ENCODE peak calls at places on chromosomes 1 and 21, in four cellular contexts. One of them, this sample, is unnamed.

GRCh38 chr1:67307251-67308060 is at the start of gene IL12RB2:
- DNase-seq in SK-N-SH: peak
- DNase-seq in K562: no peak
- DNase-seq in HepG2: no peak
- DNase-seq in this sample: no peak

GRCh38 chr1:183498342-183498991 is 26.2 kb downstream of the SMG7 start:
- DNase-seq in SK-N-SH: no peak
- DNase-seq in HepG2: no peak
- DNase-seq in K562: no peak
- DNase-seq in this sample: no peak

GRCh38 chr1:87636198-87636892 is 307.7 kb downstream of the LMO4 start:
- DNase-seq in HepG2: no peak
- DNase-seq in SK-N-SH: no peak
- DNase-seq in K562: no peak
- DNase-seq in this sample: no peak

GRCh38 chr1:185565314-185565713 is 168.9 kb upstream of the HMCN1 start:
- DNase-seq in K562: no peak
- DNase-seq in HepG2: peak
- DNase-seq in SK-N-SH: no peak
- DNase-seq in this sample: no peak

GRCh38 chr1:223234534-223234933 is 91.5 kb upstream of the TLR5 start:
- DNase-seq in K562: no peak
- DNase-seq in HepG2: no peak
- DNase-seq in SK-N-SH: no peak
- DNase-seq in this sample: no peak

GRCh38 chr1:152374451-152374850 is 14.6 kb upstream of the FLG2 start:
- DNase-seq in SK-N-SH: no peak
- DNase-seq in HepG2: no peak
- DNase-seq in K562: no peak
- DNase-seq in this sample: no peak

GRCh38 chr1:29166291-29166878 is 15.3 kb downstream of the SRSF4 start:
- DNase-seq in HepG2: peak
- DNase-seq in K562: no peak
- DNase-seq in SK-N-SH: no peak
- DNase-seq in this sample: no peak

GRCh38 chr1:1470626-1471388 is 758 bp upstream of the ATAD3B start:
- DNase-seq in K562: peak
- DNase-seq in HepG2: no peak
- DNase-seq in SK-N-SH: no peak
- DNase-seq in this sample: no peak

GRCh38 chr1:52542085-52542688 is 10.7 kb downstream of the TUT4 start:
- DNase-seq in HepG2: no peak
- DNase-seq in SK-N-SH: no peak
- DNase-seq in K562: no peak
- DNase-seq in this sample: no peak

GRCh38 chr1:94004924-94005323 is 95.7 kb upstream of the GCLM start:
- DNase-seq in K562: no peak
- DNase-seq in SK-N-SH: no peak
- DNase-seq in HepG2: no peak
- DNase-seq in this sample: no peak

GRCh38 chr1:40422630-40423263 is 27.5 kb upstream of the ZFP69B start:
- DNase-seq in SK-N-SH: no peak
- DNase-seq in K562: no peak
- DNase-seq in HepG2: no peak
- DNase-seq in this sample: no peak

GRCh38 chr21:26572668-26573381 is at the start of gene CYYR1:
- DNase-seq in SK-N-SH: peak
- DNase-seq in K562: no peak
- DNase-seq in HepG2: no peak
- DNase-seq in this sample: no peak

GRCh38 chr1:171817511-171818265 is 23.6 kb upstream of the DNM3 start:
- DNase-seq in HepG2: peak
- DNase-seq in SK-N-SH: peak
- DNase-seq in K562: peak
- DNase-seq in this sample: no peak

GRCh38 chr1:116934586-116935207 is 25.0 kb downstream of the PTGFRN start:
- DNase-seq in HepG2: peak
- DNase-seq in K562: peak
- DNase-seq in SK-N-SH: no peak
- DNase-seq in this sample: no peak

GRCh38 chr1:226697608-226698544 is 41.2 kb downstream of the ITPKB start:
- DNase-seq in SK-N-SH: no peak
- DNase-seq in HepG2: no peak
- DNase-seq in K562: no peak
- DNase-seq in this sample: no peak

GRCh38 chr1:62299426-62300200 is 19.6 kb downstream of the KANK4 start:
- DNase-seq in K562: no peak
- DNase-seq in SK-N-SH: no peak
- DNase-seq in HepG2: peak
- DNase-seq in this sample: no peak

GRCh38 chr1:41319106-41319755 is 42.0 kb upstream of the FOXO6 start:
- DNase-seq in K562: no peak
- DNase-seq in HepG2: no peak
- DNase-seq in SK-N-SH: no peak
- DNase-seq in this sample: no peak

GRCh38 chr1:203271018-203271743 is 34.1 kb upstream of the BTG2 start:
- DNase-seq in HepG2: no peak
- DNase-seq in SK-N-SH: peak
- DNase-seq in K562: peak
- DNase-seq in this sample: no peak

GRCh38 chr1:238681021-238681420 is 705.3 kb upstream of the CHRM3 start:
- DNase-seq in HepG2: no peak
- DNase-seq in K562: no peak
- DNase-seq in SK-N-SH: no peak
- DNase-seq in this sample: no peak

GRCh38 chr1:172343246-172344099 is 77.0 kb upstream of the C1orf105 start:
- DNase-seq in K562: no peak
- DNase-seq in SK-N-SH: no peak
- DNase-seq in HepG2: no peak
- DNase-seq in this sample: no peak

GRCh38 chr1:166272851-166273250 is 106.0 kb upstream of the FAM78B start:
- DNase-seq in SK-N-SH: no peak
- DNase-seq in HepG2: no peak
- DNase-seq in K562: no peak
- DNase-seq in this sample: no peak

GRCh38 chr1:17513131-17513530 is 26.4 kb upstream of the ARHGEF10L start:
- DNase-seq in SK-N-SH: no peak
- DNase-seq in K562: no peak
- DNase-seq in HepG2: no peak
- DNase-seq in this sample: no peak

GRCh38 chr21:26491663-26492062 is 81.4 kb downstream of the CYYR1 start:
- DNase-seq in K562: no peak
- DNase-seq in SK-N-SH: no peak
- DNase-seq in HepG2: no peak
- DNase-seq in this sample: no peak

DNA sequence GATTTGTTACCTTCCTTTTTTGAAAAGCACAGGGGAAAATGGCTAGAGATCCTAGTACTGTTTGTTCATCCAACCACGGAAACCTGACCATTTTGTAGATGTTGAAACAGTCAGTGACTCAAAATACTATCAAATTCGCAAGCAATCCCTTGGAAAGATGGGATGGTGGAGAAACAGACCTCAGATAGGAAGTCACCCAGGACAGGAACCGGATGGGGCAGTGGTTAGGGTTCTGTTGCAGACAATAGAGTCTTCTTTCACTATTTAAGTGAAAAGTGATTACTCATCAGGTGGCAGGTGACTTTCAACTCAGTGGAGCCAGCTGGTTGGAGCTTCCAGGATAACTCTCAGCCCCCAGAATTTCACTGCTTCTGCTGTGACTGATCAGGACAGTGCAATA is 17.0 kb downstream of the LHX4 start:
- DNase-seq in K562: no peak
- DNase-seq in SK-N-SH: no peak
- DNase-seq in HepG2: no peak
- DNase-seq in this sample: no peak
- TF ChIP-seq NFIC in K562: no peak
- TF ChIP-seq NFIC in SK-N-SH: no peak
- TF ChIP-seq NFIC in HepG2: no peak
- TF ChIP-seq NFIC in this sample: no peak

GRCh38 chr1:32464716-32465540 is at the start of gene ZBTB8B:
- DNase-seq in K562: no peak
- DNase-seq in SK-N-SH: peak
- DNase-seq in HepG2: peak
- DNase-seq in this sample: no peak
- TF ChIP-seq NFIC in K562: no peak
- TF ChIP-seq NFIC in SK-N-SH: no peak
- TF ChIP-seq NFIC in HepG2: no peak
- TF ChIP-seq NFIC in this sample: no peak

GRCh38 chr1:180533571-180533987 is 25.2 kb upstream of the OVAAL start:
- DNase-seq in SK-N-SH: peak
- DNase-seq in HepG2: peak
- DNase-seq in K562: peak
- DNase-seq in this sample: no peak
- TF ChIP-seq NFIC in SK-N-SH: no peak
- TF ChIP-seq NFIC in HepG2: no peak
- TF ChIP-seq NFIC in K562: no peak
- TF ChIP-seq NFIC in this sample: no peak

DNA sequence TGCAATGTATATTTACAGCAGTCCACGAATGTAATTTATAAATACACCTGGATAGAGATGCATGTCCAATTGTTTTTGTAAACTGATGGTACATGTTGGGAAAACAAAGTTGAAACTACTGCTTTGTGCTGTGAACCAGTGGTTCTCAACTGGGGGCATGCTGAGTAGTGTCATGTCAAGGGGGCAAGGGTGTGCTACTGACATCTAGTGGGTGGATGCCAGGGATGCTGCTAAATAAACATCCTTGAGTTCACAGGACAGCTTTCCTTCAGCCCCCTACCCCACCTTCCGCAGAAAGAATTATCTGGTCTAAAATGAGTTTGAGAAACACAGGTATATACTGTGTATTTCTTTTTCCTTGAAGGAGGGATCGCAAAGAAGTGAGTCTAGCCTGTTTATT is 95.9 kb downstream of the RASAL2 start:
- DNase-seq in SK-N-SH: peak
- DNase-seq in HepG2: peak
- DNase-seq in K562: peak
- DNase-seq in this sample: peak
- TF ChIP-seq NFIC in SK-N-SH: no peak
- TF ChIP-seq NFIC in HepG2: no peak
- TF ChIP-seq NFIC in K562: no peak
- TF ChIP-seq NFIC in this sample: no peak

GRCh38 chr1:24963099-24963872 is 33.2 kb upstream of the RUNX3 start:
- DNase-seq in SK-N-SH: no peak
- DNase-seq in HepG2: no peak
- DNase-seq in K562: no peak
- DNase-seq in this sample: no peak
- TF ChIP-seq NFIC in SK-N-SH: no peak
- TF ChIP-seq NFIC in HepG2: no peak
- TF ChIP-seq NFIC in K562: no peak
- TF ChIP-seq NFIC in this sample: no peak

GRCh38 chr21:25420831-25421230 is 186.4 kb downstream of the MRPL39 start:
- DNase-seq in HepG2: no peak
- DNase-seq in K562: no peak
- DNase-seq in SK-N-SH: no peak
- DNase-seq in this sample: no peak

GRCh38 chr21:25424674-25425073 is 182.6 kb downstream of the MRPL39 start:
- DNase-seq in SK-N-SH: no peak
- DNase-seq in HepG2: no peak
- DNase-seq in K562: no peak
- DNase-seq in this sample: no peak

GRCh38 chr21:25424045-25424444 is 183.2 kb downstream of the MRPL39 start:
- DNase-seq in SK-N-SH: no peak
- DNase-seq in K562: no peak
- DNase-seq in HepG2: no peak
- DNase-seq in this sample: no peak

GRCh38 chr21:25422610-25423608 is 184.4 kb downstream of the MRPL39 start:
- DNase-seq in HepG2: no peak
- DNase-seq in K562: no peak
- DNase-seq in SK-N-SH: no peak
- DNase-seq in this sample: no peak

GRCh38 chr21:25421327-25422028 is 185.8 kb downstream of the MRPL39 start:
- DNase-seq in HepG2: no peak
- DNase-seq in K562: peak
- DNase-seq in SK-N-SH: no peak
- DNase-seq in this sample: peak
- TF ChIP-seq NFIC in HepG2: no peak
- TF ChIP-seq NFIC in K562: no peak
- TF ChIP-seq NFIC in SK-N-SH: no peak
- TF ChIP-seq NFIC in this sample: no peak

GRCh38 chr1:8204823-8205222 is 113.1 kb upstream of the SLC45A1 start:
- DNase-seq in K562: no peak
- DNase-seq in HepG2: no peak
- DNase-seq in SK-N-SH: no peak
- DNase-seq in this sample: no peak
- TF ChIP-seq NFIC in K562: no peak
- TF ChIP-seq NFIC in HepG2: no peak
- TF ChIP-seq NFIC in SK-N-SH: no peak
- TF ChIP-seq NFIC in this sample: no peak